ENCODE peak calls at places on chromosomes 7 and 10, in ten cellular contexts. One of them, this sample, is unnamed. For H3K27me3, the result is how much of the 10 kb centered on the place peaks cover.

GRCh38 chr10:126090911-126091728 is 194.8 kb downstream of the FANK1 start:
- DNase-seq in CD8-positive, alpha-beta T cell: no peak
- DNase-seq in heart right ventricle: no peak
- DNase-seq in lung: no peak
- DNase-seq in lower lobe of right lung: no peak
- DNase-seq in DND-41: no peak
- DNase-seq in upper lobe of right lung: no peak
- DNase-seq in CD4-positive, CD25-positive, alpha-beta regulatory T cell: no peak
- DNase-seq in dorsolateral prefrontal cortex: no peak
- DNase-seq in stomach: no peak
- DNase-seq in this sample: no peak

GRCh38 chr10:26805567-26806245 is 55.1 kb downstream of the ABI1 start:
- DNase-seq in upper lobe of right lung: no peak
- DNase-seq in DND-41: no peak
- DNase-seq in CD4-positive, CD25-positive, alpha-beta regulatory T cell: no peak
- DNase-seq in stomach: no peak
- DNase-seq in lung: no peak
- DNase-seq in heart right ventricle: no peak
- DNase-seq in CD8-positive, alpha-beta T cell: no peak
- DNase-seq in dorsolateral prefrontal cortex: no peak
- DNase-seq in lower lobe of right lung: no peak
- DNase-seq in this sample: no peak

GRCh38 chr10:51983481-51983880 is 284.1 kb upstream of the CSTF2T start:
- DNase-seq in stomach: no peak
- DNase-seq in dorsolateral prefrontal cortex: no peak
- DNase-seq in DND-41: no peak
- DNase-seq in CD8-positive, alpha-beta T cell: no peak
- DNase-seq in upper lobe of right lung: no peak
- DNase-seq in CD4-positive, CD25-positive, alpha-beta regulatory T cell: no peak
- DNase-seq in lung: no peak
- DNase-seq in heart right ventricle: no peak
- DNase-seq in lower lobe of right lung: no peak
- DNase-seq in this sample: no peak

GRCh38 chr7:141045126-141045841 is 28.6 kb upstream of the TMEM178B start:
- DNase-seq in stomach: no peak
- DNase-seq in DND-41: no peak
- DNase-seq in dorsolateral prefrontal cortex: no peak
- DNase-seq in upper lobe of right lung: no peak
- DNase-seq in CD4-positive, CD25-positive, alpha-beta regulatory T cell: no peak
- DNase-seq in lower lobe of right lung: no peak
- DNase-seq in heart right ventricle: no peak
- DNase-seq in CD8-positive, alpha-beta T cell: no peak
- DNase-seq in lung: no peak
- DNase-seq in this sample: no peak

GRCh38 chr10:10911471-10911921 is 106.2 kb upstream of the CELF2 start:
- DNase-seq in DND-41: no peak
- DNase-seq in lung: peak
- DNase-seq in lower lobe of right lung: peak
- DNase-seq in CD8-positive, alpha-beta T cell: no peak
- DNase-seq in dorsolateral prefrontal cortex: peak
- DNase-seq in heart right ventricle: peak
- DNase-seq in upper lobe of right lung: peak
- DNase-seq in stomach: peak
- DNase-seq in CD4-positive, CD25-positive, alpha-beta regulatory T cell: no peak
- DNase-seq in this sample: no peak

GRCh38 chr7:131039355-131039762 is 288.3 kb upstream of the MKLN1 start:
- DNase-seq in CD8-positive, alpha-beta T cell: no peak
- DNase-seq in dorsolateral prefrontal cortex: no peak
- DNase-seq in heart right ventricle: no peak
- DNase-seq in CD4-positive, CD25-positive, alpha-beta regulatory T cell: no peak
- DNase-seq in lower lobe of right lung: no peak
- DNase-seq in DND-41: no peak
- DNase-seq in upper lobe of right lung: no peak
- DNase-seq in lung: no peak
- DNase-seq in stomach: no peak
- DNase-seq in this sample: no peak

GRCh38 chr7:47344171-47344955 is 237.5 kb downstream of the TNS3 start:
- DNase-seq in dorsolateral prefrontal cortex: peak
- DNase-seq in CD8-positive, alpha-beta T cell: no peak
- DNase-seq in heart right ventricle: no peak
- DNase-seq in lower lobe of right lung: no peak
- DNase-seq in stomach: peak
- DNase-seq in CD4-positive, CD25-positive, alpha-beta regulatory T cell: no peak
- DNase-seq in lung: no peak
- DNase-seq in DND-41: no peak
- DNase-seq in upper lobe of right lung: no peak
- DNase-seq in this sample: no peak

GRCh38 chr10:1399431-1400120 is 337.7 kb downstream of the ADARB2 start:
- DNase-seq in heart right ventricle: no peak
- DNase-seq in DND-41: no peak
- DNase-seq in CD8-positive, alpha-beta T cell: no peak
- DNase-seq in CD4-positive, CD25-positive, alpha-beta regulatory T cell: no peak
- DNase-seq in lung: no peak
- DNase-seq in lower lobe of right lung: no peak
- DNase-seq in upper lobe of right lung: no peak
- DNase-seq in stomach: peak
- DNase-seq in dorsolateral prefrontal cortex: peak
- DNase-seq in this sample: no peak

GRCh38 chr10:102545997-102546396 is 42.2 kb downstream of the SUFU start:
- DNase-seq in CD4-positive, CD25-positive, alpha-beta regulatory T cell: no peak
- DNase-seq in lung: no peak
- DNase-seq in upper lobe of right lung: peak
- DNase-seq in dorsolateral prefrontal cortex: peak
- DNase-seq in DND-41: no peak
- DNase-seq in heart right ventricle: no peak
- DNase-seq in CD8-positive, alpha-beta T cell: no peak
- DNase-seq in lower lobe of right lung: no peak
- DNase-seq in stomach: no peak
- DNase-seq in this sample: no peak

GRCh38 chr10:70649526-70649925 is 22.8 kb upstream of the ADAMTS14 start:
- DNase-seq in heart right ventricle: no peak
- DNase-seq in stomach: no peak
- DNase-seq in CD8-positive, alpha-beta T cell: no peak
- DNase-seq in upper lobe of right lung: no peak
- DNase-seq in lung: no peak
- DNase-seq in lower lobe of right lung: no peak
- DNase-seq in DND-41: no peak
- DNase-seq in dorsolateral prefrontal cortex: no peak
- DNase-seq in CD4-positive, CD25-positive, alpha-beta regulatory T cell: no peak
- DNase-seq in this sample: no peak

GRCh38 chr7:105677803-105678583 is 96.7 kb upstream of the EFCAB10 start:
- DNase-seq in dorsolateral prefrontal cortex: no peak
- DNase-seq in heart right ventricle: no peak
- DNase-seq in CD8-positive, alpha-beta T cell: peak
- DNase-seq in CD4-positive, CD25-positive, alpha-beta regulatory T cell: peak
- DNase-seq in stomach: peak
- DNase-seq in lower lobe of right lung: peak
- DNase-seq in DND-41: peak
- DNase-seq in lung: peak
- DNase-seq in upper lobe of right lung: no peak
- DNase-seq in this sample: peak

GRCh38 chr10:55024718-55025117 is 223.7 kb upstream of the PCDH15 start:
- DNase-seq in lung: no peak
- DNase-seq in CD8-positive, alpha-beta T cell: no peak
- DNase-seq in dorsolateral prefrontal cortex: no peak
- DNase-seq in lower lobe of right lung: no peak
- DNase-seq in CD4-positive, CD25-positive, alpha-beta regulatory T cell: no peak
- DNase-seq in heart right ventricle: no peak
- DNase-seq in stomach: no peak
- DNase-seq in DND-41: no peak
- DNase-seq in upper lobe of right lung: no peak
- DNase-seq in this sample: no peak

GRCh38 chr10:125083576-125083920 is 76.8 kb downstream of the CTBP2 start:
- DNase-seq in DND-41: no peak
- DNase-seq in stomach: peak
- DNase-seq in heart right ventricle: peak
- DNase-seq in dorsolateral prefrontal cortex: no peak
- DNase-seq in upper lobe of right lung: peak
- DNase-seq in CD8-positive, alpha-beta T cell: no peak
- DNase-seq in lung: no peak
- DNase-seq in CD4-positive, CD25-positive, alpha-beta regulatory T cell: no peak
- DNase-seq in lower lobe of right lung: no peak
- DNase-seq in this sample: no peak

GRCh38 chr10:101840102-101840684 is 3.4 kb downstream of the KCNIP2 start:
- DNase-seq in CD8-positive, alpha-beta T cell: no peak
- DNase-seq in lung: no peak
- DNase-seq in heart right ventricle: no peak
- DNase-seq in dorsolateral prefrontal cortex: no peak
- DNase-seq in CD4-positive, CD25-positive, alpha-beta regulatory T cell: peak
- DNase-seq in upper lobe of right lung: no peak
- DNase-seq in DND-41: peak
- DNase-seq in stomach: no peak
- DNase-seq in lower lobe of right lung: peak
- DNase-seq in this sample: peak

GRCh38 chr10:89535185-89536012 is at the start of gene SLC16A12:
- DNase-seq in CD4-positive, CD25-positive, alpha-beta regulatory T cell: no peak
- DNase-seq in stomach: no peak
- DNase-seq in heart right ventricle: peak
- DNase-seq in DND-41: no peak
- DNase-seq in dorsolateral prefrontal cortex: no peak
- DNase-seq in lung: no peak
- DNase-seq in CD8-positive, alpha-beta T cell: no peak
- DNase-seq in lower lobe of right lung: peak
- DNase-seq in upper lobe of right lung: peak
- DNase-seq in this sample: no peak

GRCh38 chr10:103555321-103555649 is 61.8 kb downstream of the NEURL1 start:
- DNase-seq in CD4-positive, CD25-positive, alpha-beta regulatory T cell: no peak
- DNase-seq in lower lobe of right lung: no peak
- DNase-seq in stomach: no peak
- DNase-seq in heart right ventricle: no peak
- DNase-seq in CD8-positive, alpha-beta T cell: no peak
- DNase-seq in upper lobe of right lung: no peak
- DNase-seq in lung: no peak
- DNase-seq in DND-41: no peak
- DNase-seq in dorsolateral prefrontal cortex: no peak
- DNase-seq in this sample: no peak
- H3K4me3 ChIP-seq in CD4-positive, CD25-positive, alpha-beta regulatory T cell: no peak
- H3K4me3 ChIP-seq in lower lobe of right lung: peak
- H3K4me3 ChIP-seq in stomach: peak
- H3K4me3 ChIP-seq in heart right ventricle: peak
- H3K4me3 ChIP-seq in CD8-positive, alpha-beta T cell: no peak
- H3K4me3 ChIP-seq in upper lobe of right lung: peak
- H3K4me3 ChIP-seq in lung: no peak
- H3K4me3 ChIP-seq in DND-41: no peak
- H3K4me3 ChIP-seq in dorsolateral prefrontal cortex: peak
- H3K4me3 ChIP-seq in this sample: no peak

DNA sequence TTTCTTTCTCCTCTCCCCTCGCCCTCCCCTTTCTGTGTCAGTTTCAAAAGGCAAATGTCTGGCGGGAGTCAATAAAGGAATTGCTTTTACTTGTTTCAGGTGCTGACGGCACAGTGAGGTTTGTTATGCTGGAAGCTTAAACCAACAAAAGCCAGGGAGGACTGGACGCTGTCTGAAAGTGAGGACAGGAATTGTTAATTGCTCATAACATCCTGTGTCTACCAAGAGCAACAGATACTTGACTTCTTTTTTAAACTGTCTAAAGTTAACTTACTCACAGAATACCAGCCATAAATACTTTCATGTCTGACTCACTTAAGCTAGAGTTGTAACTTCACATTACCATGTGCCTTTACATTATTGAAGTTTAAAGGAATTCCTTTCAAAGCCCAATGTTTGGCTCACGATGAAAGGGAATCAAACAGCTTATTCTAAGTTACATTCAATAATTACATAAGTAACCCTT is 252.7 kb upstream of the SHH start:
- DNase-seq in upper lobe of right lung: no peak
- DNase-seq in heart right ventricle: no peak
- DNase-seq in DND-41: no peak
- DNase-seq in CD8-positive, alpha-beta T cell: no peak
- DNase-seq in lung: no peak
- DNase-seq in lower lobe of right lung: no peak
- DNase-seq in dorsolateral prefrontal cortex: no peak
- DNase-seq in CD4-positive, CD25-positive, alpha-beta regulatory T cell: no peak
- DNase-seq in stomach: no peak
- DNase-seq in this sample: no peak
- H3K27me3 ChIP-seq in upper lobe of right lung: under half
- H3K27me3 ChIP-seq in heart right ventricle: under half
- H3K27me3 ChIP-seq in DND-41: under half
- H3K27me3 ChIP-seq in CD8-positive, alpha-beta T cell: under half
- H3K27me3 ChIP-seq in lung: under half
- H3K27me3 ChIP-seq in lower lobe of right lung: under half
- H3K27me3 ChIP-seq in dorsolateral prefrontal cortex: under half
- H3K27me3 ChIP-seq in CD4-positive, CD25-positive, alpha-beta regulatory T cell: under half
- H3K27me3 ChIP-seq in stomach: under half
- H3K27me3 ChIP-seq in this sample: under half

DNA sequence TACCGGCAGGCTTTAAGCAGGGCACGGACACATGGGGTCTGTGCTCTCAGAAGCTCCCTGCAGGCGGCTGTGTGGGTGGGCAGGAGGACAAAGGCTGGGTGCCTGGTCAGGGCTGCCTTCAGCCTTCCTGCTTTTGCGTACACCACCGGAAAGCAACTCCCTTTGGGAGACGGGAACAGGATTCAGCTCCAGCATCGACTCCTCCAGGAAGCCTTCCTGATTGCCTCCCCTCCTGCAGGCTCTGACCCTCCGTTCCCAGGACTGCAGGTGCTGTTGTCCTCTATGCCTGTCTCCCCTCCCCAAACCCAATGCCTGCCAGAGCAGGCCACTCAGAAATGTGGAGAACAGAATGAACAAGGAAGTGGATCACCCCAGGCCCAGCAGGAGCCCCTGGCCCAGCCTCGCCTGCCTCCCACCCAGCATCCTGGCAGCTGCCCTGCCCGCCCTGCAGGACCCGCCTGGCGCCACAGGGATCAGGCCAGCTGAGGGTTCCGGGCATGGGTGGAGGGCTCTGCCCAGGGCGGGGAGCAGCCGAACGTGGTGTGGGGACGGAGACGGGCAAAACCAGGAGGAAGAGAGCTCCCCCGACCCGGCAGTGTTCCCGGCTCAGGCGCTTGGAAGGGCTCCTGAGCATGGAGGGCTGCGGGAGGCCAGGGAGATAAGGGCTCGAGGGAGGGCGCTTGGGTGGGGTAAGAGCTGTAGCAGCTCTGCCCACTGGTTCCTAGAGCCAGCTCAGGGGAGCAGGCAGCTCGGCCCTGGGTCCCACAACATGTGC is 6.2 kb upstream of the ELN start:
- DNase-seq in stomach: no peak
- DNase-seq in CD4-positive, CD25-positive, alpha-beta regulatory T cell: no peak
- DNase-seq in lung: no peak
- DNase-seq in CD8-positive, alpha-beta T cell: no peak
- DNase-seq in upper lobe of right lung: no peak
- DNase-seq in heart right ventricle: no peak
- DNase-seq in dorsolateral prefrontal cortex: no peak
- DNase-seq in lower lobe of right lung: no peak
- DNase-seq in DND-41: no peak
- DNase-seq in this sample: no peak
- H3K4me3 ChIP-seq in stomach: no peak
- H3K4me3 ChIP-seq in CD4-positive, CD25-positive, alpha-beta regulatory T cell: no peak
- H3K4me3 ChIP-seq in lung: no peak
- H3K4me3 ChIP-seq in CD8-positive, alpha-beta T cell: no peak
- H3K4me3 ChIP-seq in upper lobe of right lung: no peak
- H3K4me3 ChIP-seq in heart right ventricle: no peak
- H3K4me3 ChIP-seq in dorsolateral prefrontal cortex: no peak
- H3K4me3 ChIP-seq in lower lobe of right lung: no peak
- H3K4me3 ChIP-seq in DND-41: no peak
- H3K4me3 ChIP-seq in this sample: no peak

DNA sequence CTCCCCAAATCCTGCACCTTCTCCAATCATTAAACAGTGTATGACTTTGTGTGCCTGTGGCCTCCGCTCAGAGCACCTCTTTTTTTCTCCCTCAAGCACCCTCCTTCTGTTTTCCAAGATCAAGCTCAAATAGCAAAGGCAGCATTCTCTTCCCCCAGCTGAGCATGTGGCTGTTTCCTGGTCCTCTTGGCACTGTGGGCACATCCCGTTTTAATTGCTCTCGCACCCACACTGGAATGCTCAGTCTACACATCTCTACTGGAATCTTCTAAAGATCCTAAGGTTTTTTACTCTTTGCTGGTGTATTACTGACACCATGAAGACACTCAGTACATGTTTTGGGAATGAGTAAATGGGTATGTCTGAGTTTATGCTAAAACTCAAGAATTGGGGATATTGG is 107.4 kb downstream of the WDFY4 start:
- DNase-seq in lung: no peak
- DNase-seq in stomach: no peak
- DNase-seq in CD8-positive, alpha-beta T cell: no peak
- DNase-seq in CD4-positive, CD25-positive, alpha-beta regulatory T cell: no peak
- DNase-seq in DND-41: no peak
- DNase-seq in heart right ventricle: no peak
- DNase-seq in lower lobe of right lung: no peak
- DNase-seq in dorsolateral prefrontal cortex: no peak
- DNase-seq in upper lobe of right lung: no peak
- DNase-seq in this sample: no peak
- H3K27me3 ChIP-seq in lung: under half
- H3K27me3 ChIP-seq in stomach: under half
- H3K27me3 ChIP-seq in CD8-positive, alpha-beta T cell: under half
- H3K27me3 ChIP-seq in CD4-positive, CD25-positive, alpha-beta regulatory T cell: under half
- H3K27me3 ChIP-seq in DND-41: under half
- H3K27me3 ChIP-seq in heart right ventricle: under half
- H3K27me3 ChIP-seq in lower lobe of right lung: under half
- H3K27me3 ChIP-seq in dorsolateral prefrontal cortex: under half
- H3K27me3 ChIP-seq in upper lobe of right lung: under half
- H3K27me3 ChIP-seq in this sample: under half